ENCODE peak calls at places on chromosomes 13 and 19, in five cellular contexts. One of them, this sample, is unnamed.

GRCh38 chr19:29945017-29945416 is 3.0 kb downstream of the URI1 start:
- DNase-seq in HFFc6: no peak
- DNase-seq in A549: no peak
- DNase-seq in neural progenitor cell: no peak
- DNase-seq in endothelial cell: no peak
- DNase-seq in this sample: no peak

GRCh38 chr13:108609353-108609752 is 20.1 kb upstream of the MYO16 start:
- DNase-seq in neural progenitor cell: peak; percentile 27
- DNase-seq in endothelial cell: no peak
- DNase-seq in A549: peak; percentile 31
- DNase-seq in HFFc6: no peak
- DNase-seq in this sample: peak; percentile 35

GRCh38 chr19:47107201-47107952 is 6.2 kb downstream of the ZC3H4 start:
- DNase-seq in A549: no peak
- DNase-seq in HFFc6: no peak
- DNase-seq in endothelial cell: no peak
- DNase-seq in neural progenitor cell: no peak
- DNase-seq in this sample: no peak

GRCh38 chr19:39436350-39436716 is 584 bp upstream of the RPS16 start:
- DNase-seq in A549: no peak
- DNase-seq in endothelial cell: no peak
- DNase-seq in HFFc6: no peak
- DNase-seq in neural progenitor cell: no peak
- DNase-seq in this sample: no peak

GRCh38 chr13:47226516-47226915 is 329.7 kb upstream of the HTR2A start:
- DNase-seq in neural progenitor cell: no peak
- DNase-seq in A549: no peak
- DNase-seq in HFFc6: no peak
- DNase-seq in endothelial cell: no peak
- DNase-seq in this sample: no peak

GRCh38 chr19:44732235-44733014 is 16.1 kb upstream of the BCL3 start:
- DNase-seq in neural progenitor cell: no peak
- DNase-seq in HFFc6: no peak
- DNase-seq in endothelial cell: no peak
- DNase-seq in A549: no peak
- DNase-seq in this sample: no peak

GRCh38 chr13:43572601-43573360 is 214.0 kb downstream of the ENOX1 start:
- DNase-seq in A549: no peak
- DNase-seq in HFFc6: peak; percentile 92
- DNase-seq in neural progenitor cell: peak; percentile 29
- DNase-seq in endothelial cell: no peak
- DNase-seq in this sample: peak; percentile 15

GRCh38 chr19:45097776-45098520 is 5.0 kb downstream of the PPP1R37 start:
- DNase-seq in HFFc6: peak; percentile 91
- DNase-seq in neural progenitor cell: no peak
- DNase-seq in A549: peak; percentile 83
- DNase-seq in endothelial cell: no peak
- DNase-seq in this sample: peak; percentile 82

GRCh38 chr19:48915757-48916156 is 15.6 kb downstream of the NUCB1 start:
- DNase-seq in A549: no peak
- DNase-seq in HFFc6: no peak
- DNase-seq in neural progenitor cell: no peak
- DNase-seq in endothelial cell: no peak
- DNase-seq in this sample: no peak

GRCh38 chr19:36151144-36152051 is 849 bp downstream of the COX7A1 start:
- DNase-seq in neural progenitor cell: no peak
- DNase-seq in endothelial cell: peak; percentile 22
- DNase-seq in HFFc6: no peak
- DNase-seq in A549: no peak
- DNase-seq in this sample: no peak

GRCh38 chr13:40333238-40333637 is 333.2 kb downstream of the FOXO1 start:
- DNase-seq in HFFc6: no peak
- DNase-seq in endothelial cell: no peak
- DNase-seq in neural progenitor cell: no peak
- DNase-seq in A549: no peak
- DNase-seq in this sample: no peak

GRCh38 chr19:30590596-30591229 is 218.5 kb downstream of the ZNF536 start:
- DNase-seq in endothelial cell: no peak
- DNase-seq in HFFc6: no peak
- DNase-seq in neural progenitor cell: no peak
- DNase-seq in A549: no peak
- DNase-seq in this sample: no peak

GRCh38 chr13:33069365-33069764 is 53.1 kb downstream of the KL start:
- DNase-seq in neural progenitor cell: no peak
- DNase-seq in endothelial cell: no peak
- DNase-seq in HFFc6: no peak
- DNase-seq in A549: no peak
- DNase-seq in this sample: no peak

GRCh38 chr13:100063333-100063732 is 25.6 kb upstream of the PCCA start:
- DNase-seq in neural progenitor cell: no peak
- DNase-seq in A549: no peak
- DNase-seq in HFFc6: no peak
- DNase-seq in endothelial cell: no peak
- DNase-seq in this sample: no peak

GRCh38 chr19:10727599-10728250 is 9.8 kb downstream of the DNM2 start:
- DNase-seq in A549: no peak
- DNase-seq in endothelial cell: no peak
- DNase-seq in HFFc6: no peak
- DNase-seq in neural progenitor cell: no peak
- DNase-seq in this sample: no peak

GRCh38 chr13:95462801-95463200 is 89.7 kb upstream of the CLDN10 start:
- DNase-seq in neural progenitor cell: peak; percentile 37
- DNase-seq in endothelial cell: no peak
- DNase-seq in A549: no peak
- DNase-seq in HFFc6: no peak
- DNase-seq in this sample: no peak

GRCh38 chr19:44653977-44654784 is 10.5 kb downstream of the PVR start:
- DNase-seq in endothelial cell: peak; percentile 66
- DNase-seq in neural progenitor cell: peak; percentile 80
- DNase-seq in A549: peak; percentile 88
- DNase-seq in HFFc6: no peak
- DNase-seq in this sample: no peak

GRCh38 chr19:45676851-45677263 is 8.8 kb downstream of the GIPR start:
- DNase-seq in A549: no peak
- DNase-seq in endothelial cell: no peak
- DNase-seq in neural progenitor cell: no peak
- DNase-seq in HFFc6: no peak
- DNase-seq in this sample: no peak

GRCh38 chr19:37551123-37551993 is 43.2 kb downstream of the ZNF571 start:
- DNase-seq in A549: no peak
- DNase-seq in HFFc6: no peak
- DNase-seq in neural progenitor cell: no peak
- DNase-seq in endothelial cell: peak; percentile 10
- DNase-seq in this sample: peak; percentile 9

GRCh38 chr19:4744451-4745170 is 21.0 kb upstream of the DPP9 start:
- DNase-seq in A549: peak; percentile 52
- DNase-seq in neural progenitor cell: no peak
- DNase-seq in endothelial cell: no peak
- DNase-seq in HFFc6: peak; percentile 84
- DNase-seq in this sample: peak; percentile 52

GRCh38 chr13:23950736-23951510 is 53.6 kb upstream of the C1QTNF9B start:
- DNase-seq in neural progenitor cell: no peak
- DNase-seq in A549: no peak
- DNase-seq in HFFc6: no peak
- DNase-seq in endothelial cell: no peak
- DNase-seq in this sample: no peak
- TF ChIP-seq CTCF in neural progenitor cell: peak; percentile 10
- TF ChIP-seq CTCF in A549: no peak
- TF ChIP-seq CTCF in HFFc6: peak; percentile 45
- TF ChIP-seq CTCF in endothelial cell: no peak
- TF ChIP-seq CTCF in this sample: peak; percentile 12

DNA sequence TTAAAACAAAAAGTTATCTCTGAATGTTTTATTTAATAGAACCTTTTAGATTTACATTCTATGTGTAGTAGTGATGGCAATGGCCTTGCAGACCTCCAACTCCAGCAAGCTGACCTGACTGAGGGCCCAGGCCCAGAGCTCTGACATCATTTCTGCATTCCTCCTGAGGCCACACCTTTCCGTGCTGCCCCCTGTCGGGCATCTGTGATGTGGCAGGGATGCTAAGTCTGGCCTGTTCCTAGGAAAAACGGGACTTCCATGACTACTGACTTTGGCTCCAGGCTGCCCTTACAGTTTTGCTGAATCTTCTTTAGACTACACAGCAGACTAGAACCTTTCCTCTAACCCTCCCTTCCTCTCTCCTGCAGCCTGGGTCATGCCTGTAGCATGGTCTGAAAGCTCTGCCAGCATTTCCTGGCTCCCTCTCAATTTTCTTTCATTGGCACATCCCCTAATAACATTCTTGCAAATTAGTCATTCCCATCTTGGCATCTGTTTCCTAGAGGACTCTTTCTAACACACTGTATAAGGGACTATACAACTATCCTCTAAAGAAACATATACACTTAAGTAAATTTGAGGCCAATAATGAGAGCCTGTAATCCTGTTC is 249.0 kb downstream of the GPC5 start:
- DNase-seq in HFFc6: no peak
- DNase-seq in neural progenitor cell: peak; percentile 60
- DNase-seq in A549: peak; percentile 27
- DNase-seq in endothelial cell: peak; percentile 46
- DNase-seq in this sample: peak; percentile 66
- TF ChIP-seq CTCF in HFFc6: peak; percentile 45
- TF ChIP-seq CTCF in neural progenitor cell: peak; percentile 78
- TF ChIP-seq CTCF in A549: peak; percentile 17
- TF ChIP-seq CTCF in endothelial cell: peak; percentile 74
- TF ChIP-seq CTCF in this sample: peak; percentile 64

DNA sequence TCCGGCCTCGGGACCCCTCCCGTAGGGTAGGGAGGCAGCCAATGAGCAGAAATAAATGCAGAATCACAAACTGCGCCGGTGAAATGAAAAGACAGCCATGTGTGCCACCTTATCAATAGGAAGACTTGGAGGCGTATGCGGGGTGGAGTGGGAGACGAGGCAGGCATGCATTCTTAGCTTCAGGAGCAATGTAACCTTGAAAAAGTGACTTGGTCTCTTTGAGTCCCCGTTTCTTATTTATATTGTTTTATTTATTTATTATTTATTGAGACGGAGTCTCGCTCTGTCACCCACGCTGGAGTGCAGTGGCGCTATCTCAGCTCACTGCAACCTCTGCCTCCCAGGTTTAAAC is 16.0 kb downstream of the SSC5D start:
- DNase-seq in endothelial cell: no peak
- DNase-seq in neural progenitor cell: no peak
- DNase-seq in HFFc6: no peak
- DNase-seq in A549: no peak
- DNase-seq in this sample: no peak
- TF ChIP-seq CTCF in endothelial cell: no peak
- TF ChIP-seq CTCF in neural progenitor cell: no peak
- TF ChIP-seq CTCF in HFFc6: peak; percentile 10
- TF ChIP-seq CTCF in A549: no peak
- TF ChIP-seq CTCF in this sample: no peak

GRCh38 chr13:53338760-53339159 is 310.1 kb downstream of the OLFM4 start:
- DNase-seq in neural progenitor cell: no peak
- DNase-seq in A549: no peak
- DNase-seq in endothelial cell: no peak
- DNase-seq in HFFc6: no peak
- DNase-seq in this sample: no peak
- TF ChIP-seq CTCF in neural progenitor cell: no peak
- TF ChIP-seq CTCF in A549: no peak
- TF ChIP-seq CTCF in endothelial cell: peak; percentile 15
- TF ChIP-seq CTCF in HFFc6: peak; percentile 15
- TF ChIP-seq CTCF in this sample: no peak

GRCh38 chr19:41354343-41354974 is 737 bp upstream of the TGFB1 start:
- DNase-seq in HFFc6: no peak
- DNase-seq in A549: no peak
- DNase-seq in neural progenitor cell: no peak
- DNase-seq in endothelial cell: no peak
- DNase-seq in this sample: no peak

GRCh38 chr19:41353466-41354342 is at the start of gene TGFB1:
- DNase-seq in endothelial cell: peak; percentile 85
- DNase-seq in HFFc6: peak; percentile 80
- DNase-seq in A549: peak; percentile 92
- DNase-seq in neural progenitor cell: peak; percentile 85
- DNase-seq in this sample: peak; percentile 40

GRCh38 chr19:41352279-41352608 is 1.5 kb downstream of the TGFB1 start:
- DNase-seq in neural progenitor cell: no peak
- DNase-seq in HFFc6: no peak
- DNase-seq in endothelial cell: no peak
- DNase-seq in A549: no peak
- DNase-seq in this sample: no peak

GRCh38 chr19:41351339-41352245 is 2.1 kb downstream of the TGFB1 start:
- DNase-seq in HFFc6: no peak
- DNase-seq in A549: no peak
- DNase-seq in neural progenitor cell: peak; percentile 61
- DNase-seq in endothelial cell: peak; percentile 63
- DNase-seq in this sample: no peak

DNA sequence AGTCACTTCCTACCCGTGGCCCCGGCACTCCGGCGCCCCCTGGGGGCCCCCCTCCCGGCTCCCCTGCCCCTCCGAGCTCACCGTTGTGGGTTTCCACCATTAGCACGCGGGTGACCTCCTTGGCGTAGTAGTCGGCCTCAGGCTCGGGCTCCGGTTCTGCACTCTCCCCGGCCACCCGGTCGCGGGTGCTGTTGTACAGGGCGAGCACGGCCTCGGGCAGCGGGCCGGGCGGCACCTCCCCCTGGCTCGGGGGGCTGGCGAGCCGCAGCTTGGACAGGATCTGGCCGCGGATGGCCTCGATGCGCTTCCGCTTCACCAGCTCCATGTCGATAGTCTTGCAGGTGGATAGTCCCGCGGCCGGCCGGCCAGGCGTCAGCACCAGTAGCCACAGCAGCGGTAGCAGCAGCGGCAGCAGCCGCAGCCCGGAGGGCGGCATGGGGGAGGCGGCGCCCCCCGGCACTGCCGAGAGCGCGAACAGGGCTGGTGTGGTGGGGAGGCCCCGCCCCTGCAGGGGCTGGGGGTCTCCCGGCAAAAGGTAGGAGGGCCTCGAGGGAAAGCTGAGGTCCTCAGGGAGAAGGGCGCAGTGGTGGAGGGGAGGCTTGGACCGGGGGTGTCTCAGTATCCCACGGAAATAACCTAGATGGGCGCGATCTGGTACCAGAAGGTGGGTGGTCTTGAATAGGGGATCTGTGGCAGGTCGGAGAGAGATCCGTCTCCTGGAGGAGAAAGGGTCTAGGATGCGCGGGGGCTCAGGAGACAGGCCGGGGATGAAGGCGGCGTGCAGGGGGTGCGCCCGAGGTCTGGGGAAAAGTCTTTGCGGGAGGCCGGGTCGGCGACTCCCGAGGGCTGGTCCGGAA is 885 bp downstream of the TGFB1 start:
- DNase-seq in HFFc6: peak; percentile 33
- DNase-seq in neural progenitor cell: peak; percentile 81
- DNase-seq in endothelial cell: peak; percentile 75
- DNase-seq in A549: peak; percentile 78
- DNase-seq in this sample: no peak
- TF ChIP-seq CTCF in HFFc6: peak; percentile 79
- TF ChIP-seq CTCF in neural progenitor cell: peak; percentile 63
- TF ChIP-seq CTCF in endothelial cell: peak; percentile 61
- TF ChIP-seq CTCF in A549: peak; percentile 93
- TF ChIP-seq CTCF in this sample: peak; percentile 52

GRCh38 chr19:3520166-3521103 is 14.3 kb downstream of the FZR1 start:
- DNase-seq in A549: no peak
- DNase-seq in HFFc6: no peak
- DNase-seq in endothelial cell: no peak
- DNase-seq in neural progenitor cell: no peak
- DNase-seq in this sample: no peak
- TF ChIP-seq CTCF in A549: no peak
- TF ChIP-seq CTCF in HFFc6: peak; percentile 29
- TF ChIP-seq CTCF in endothelial cell: peak; percentile 17
- TF ChIP-seq CTCF in neural progenitor cell: no peak
- TF ChIP-seq CTCF in this sample: no peak

This sample was measured in astrocyte of the cerebellum.